ENCODE peak calls at places on chromosomes 11 and 22, in five cellular contexts. P is HCEC 1CT, M is HCT116, K is left cardiac atrium, N is IMR-90. U is an unnamed sample.

GRCh38 chr11:90204832-90205646 is 17.8 kb downstream of the CHORDC1 start:
- DNase-seq in P (peak), M (peak), K (no peak), N (peak), U (no peak)

GRCh38 chr22:40212126-40212525 is 34.4 kb downstream of the TNRC6B start:
- DNase-seq in P (no peak), M (no peak), K (peak), N (no peak), U (no peak)

GRCh38 chr22:23833911-23834317 is 4.9 kb downstream of the DERL3 start:
- DNase-seq in P (no peak), M (no peak), K (peak), N (no peak), U (no peak)

GRCh38 chr22:30235687-30236170 is 10.8 kb downstream of the LIF start:
- DNase-seq in P (no peak), M (no peak), K (no peak), N (peak), U (no peak)

GRCh38 chr11:20669833-20670684 is 673 bp downstream of the NELL1 start:
- DNase-seq in P (no peak), M (no peak), K (no peak), N (no peak), U (no peak)

GRCh38 chr11:124646148-124646547 is 23.5 kb downstream of the TBRG1 start:
- DNase-seq in P (no peak), M (no peak), K (no peak), N (no peak), U (no peak)

GRCh38 chr11:78313181-78313788 is 104.3 kb downstream of the GAB2 start:
- DNase-seq in P (peak), M (peak), K (no peak), N (peak), U (no peak)

GRCh38 chr11:83663446-83663845 is 377.3 kb upstream of the CCDC90B start:
- DNase-seq in P (no peak), M (no peak), K (no peak), N (peak), U (no peak)

GRCh38 chr11:98300777-98301176 is 720.0 kb upstream of the CNTN5 start:
- DNase-seq in P (no peak), M (no peak), K (no peak), N (no peak), U (no peak)

GRCh38 chr11:104443387-104443786 is 279.4 kb upstream of the PDGFD start:
- DNase-seq in P (no peak), M (no peak), K (no peak), N (no peak), U (no peak)

GRCh38 chr22:19887251-19887985 is 32.7 kb upstream of the GNB1L start:
- DNase-seq in P (no peak), M (no peak), K (peak), N (no peak), U (no peak)

GRCh38 chr11:108221401-108221800 is 1.0 kb downstream of the NPAT start:
- DNase-seq in P (peak), M (no peak), K (no peak), N (peak), U (no peak)

GRCh38 chr22:32378703-32379272 is 21.1 kb downstream of the RFPL3 start:
- DNase-seq in P (peak), M (peak), K (no peak), N (peak), U (peak)

GRCh38 chr11:86570020-86570419 is 102.4 kb downstream of the ME3 start:
- DNase-seq in P (no peak), M (no peak), K (no peak), N (peak), U (no peak)

GRCh38 chr11:115217726-115218311 is 286.4 kb downstream of the CADM1 start:
- DNase-seq in P (no peak), M (no peak), K (no peak), N (no peak), U (no peak)

GRCh38 chr11:122661182-122661945 is 5.8 kb downstream of the UBASH3B start:
- DNase-seq in P (peak), M (no peak), K (no peak), N (peak), U (no peak)

GRCh38 chr11:110289472-110289871 is 6.9 kb downstream of the RDX start:
- DNase-seq in P (no peak), M (no peak), K (no peak), N (no peak), U (no peak)

GRCh38 chr11:118304227-118304808 is at the start of gene CD3E:
- DNase-seq in P (no peak), M (no peak), K (no peak), N (no peak), U (peak)

GRCh38 chr11:86128914-86129313 is 60.0 kb upstream of the PICALM start:
- DNase-seq in P (no peak), M (no peak), K (no peak), N (no peak), U (no peak)

GRCh38 chr22:28768701-28769393 is 3.6 kb upstream of the CCDC117 start:
- DNase-seq in P (no peak), M (no peak), K (no peak), N (no peak), U (no peak)

GRCh38 chr11:123454060-123454651 is 24.1 kb downstream of the GRAMD1B start:
- DNase-seq in P (no peak), M (peak), K (no peak), N (peak), U (peak)

GRCh38 chr22:19085233-19086043 is 36.8 kb downstream of the DGCR2 start:
- DNase-seq in P (peak), M (no peak), K (no peak), N (peak), U (no peak)

GRCh38 chr11:77377734-77378133 is 76.2 kb upstream of the GDPD4 start:
- DNase-seq in P (no peak), M (no peak), K (no peak), N (peak), U (no peak)

GRCh38 chr11:83249972-83250593 is 36.1 kb downstream of the CCDC90B start:
- DNase-seq in P (peak), M (peak), K (no peak), N (peak), U (no peak)

GRCh38 chr11:69261116-69261515 is 32.8 kb upstream of the MYEOV start:
- DNase-seq in P (no peak), M (no peak), K (no peak), N (no peak), U (no peak)

GRCh38 chr22:29334696-29335344 is 19.3 kb upstream of the RASL10A start:
- DNase-seq in P (no peak), M (no peak), K (no peak), N (no peak), U (no peak)

GRCh38 chr11:33658195-33658900 is 42.3 kb downstream of the C11orf91 start:
- DNase-seq in P (no peak), M (no peak), K (no peak), N (no peak), U (no peak)

GRCh38 chr11:68363771-68364170 is 51.4 kb downstream of the LRP5 start:
- DNase-seq in P (no peak), M (no peak), K (no peak), N (no peak), U (no peak)

GRCh38 chr11:43556269-43556668 is 124.3 kb upstream of the HSD17B12 start:
- DNase-seq in P (no peak), M (no peak), K (no peak), N (no peak), U (no peak)

GRCh38 chr11:19350093-19350665 is 109.4 kb upstream of the E2F8 start:
- DNase-seq in P (no peak), M (no peak), K (no peak), N (no peak), U (no peak)

GRCh38 chr11:304915-305833 is 2.4 kb upstream of the IFITM2 start:
- DNase-seq in P (peak), M (no peak), K (peak), N (peak), U (peak)